ENCODE peak calls at places on chromosomes 7 and 10, in seven cellular contexts. A is fibroblast of mammary gland, E is vagina, H is T-helper 22 cell, T is ELR, I is GM23248, F is lower leg skin. G is an unnamed sample.

GRCh38 chr10:86520871-86521619 is 547 bp downstream of the WAPL start:
- DNase-seq in A (peak), E (no peak), H (peak), T (peak), I (peak), F (peak), G (peak)

GRCh38 chr7:34759477-34760125 is 101.6 kb downstream of the NPSR1 start:
- DNase-seq in A (peak), E (no peak), H (no peak), T (peak), I (peak), F (no peak), G (peak)

GRCh38 chr10:11443468-11444147 is 167.8 kb downstream of the USP6NL start:
- DNase-seq in A (no peak), E (no peak), H (no peak), T (no peak), I (no peak), F (peak), G (no peak)

GRCh38 chr7:518630-519428 is 817 bp downstream of the PDGFA start:
- DNase-seq in A (peak), E (no peak), H (no peak), T (peak), I (peak), F (peak), G (peak)

GRCh38 chr10:113463777-113464176 is 89.1 kb upstream of the HABP2 start:
- DNase-seq in A (peak), E (no peak), H (no peak), T (no peak), I (peak), F (no peak), G (no peak)

GRCh38 chr7:1694981-1695511 is 25.0 kb downstream of the ELFN1 start:
- DNase-seq in A (no peak), E (no peak), H (no peak), T (no peak), I (no peak), F (peak), G (no peak)

GRCh38 chr10:76201962-76202361 is 770.5 kb downstream of the LRMDA start:
- DNase-seq in A (no peak), E (no peak), H (no peak), T (no peak), I (no peak), F (no peak), G (no peak)

GRCh38 chr10:71627230-71627939 is 92.2 kb downstream of the C10orf105 start:
- DNase-seq in A (no peak), E (no peak), H (no peak), T (no peak), I (no peak), F (no peak), G (no peak)

GRCh38 chr10:92381543-92381954 is 90.6 kb downstream of the MARCHF5 start:
- DNase-seq in A (no peak), E (no peak), H (no peak), T (no peak), I (peak), F (no peak), G (no peak)

GRCh38 chr10:93481931-93482834 is at the start of gene MYOF:
- DNase-seq in A (peak), E (no peak), H (peak), T (peak), I (peak), F (peak), G (peak)

GRCh38 chr10:87918254-87918859 is 54.9 kb downstream of the PTEN start:
- DNase-seq in A (no peak), E (no peak), H (no peak), T (no peak), I (no peak), F (no peak), G (no peak)

GRCh38 chr7:74026406-74027123 is 1.4 kb upstream of the ELN start:
- DNase-seq in A (peak), E (no peak), H (no peak), T (peak), I (peak), F (peak), G (peak)

GRCh38 chr10:90920986-90921643 is at the start of gene ANKRD1:
- DNase-seq in A (peak), E (no peak), H (no peak), T (peak), I (peak), F (no peak), G (peak)

GRCh38 chr10:103441206-103441605 is 11.0 kb downstream of the CALHM2 start:
- DNase-seq in A (peak), E (no peak), H (no peak), T (no peak), I (peak), F (no peak), G (no peak)

GRCh38 chr7:42956062-42956461 is 23.9 kb downstream of the MRPL32 start:
- DNase-seq in A (no peak), E (no peak), H (no peak), T (no peak), I (no peak), F (no peak), G (no peak)

G was measured in amniotic epithelial cell.